ENCODE peak calls at places on chromosomes 4 and X, in eight cellular contexts. Z, C, B, O, X, L, I and Y are unnamed samples. For H3K4me1, the result is how much of the 10 kb centered on the place peaks cover.

GRCh38 chr4:8778301-8778700 is 93.3 kb downstream of the HMX1 start:
- DNase-seq in Z (no peak), C (no peak), B (no peak), O (no peak), X (no peak), L (no peak), I (no peak), Y (no peak)

GRCh38 chrX:136259543-136259942 is 8.3 kb upstream of the MAP7D3 start:
- DNase-seq in Z (no peak), C (no peak), B (no peak), O (no peak), X (no peak), L (no peak), I (no peak), Y (no peak)

GRCh38 chrX:109312757-109313156 is 169.1 kb downstream of the GUCY2F start:
- DNase-seq in Z (no peak), C (no peak), B (no peak), O (no peak), X (no peak), L (no peak), I (no peak), Y (no peak)

GRCh38 chr4:36208884-36209473 is 35.3 kb downstream of the ARAP2 start:
- DNase-seq in Z (no peak), C (no peak), B (no peak), O (no peak), X (no peak), L (no peak), I (no peak), Y (no peak)

GRCh38 chrX:119880552-119881437 is 9.2 kb downstream of the NDUFA1 start:
- DNase-seq in Z (no peak), C (no peak), B (peak), O (peak), X (no peak), L (peak), I (peak), Y (peak)

GRCh38 chrX:41491267-41492004 is 44.3 kb downstream of the NYX start:
- DNase-seq in Z (peak), C (no peak), B (peak), O (no peak), X (no peak), L (no peak), I (no peak), Y (no peak)

GRCh38 chr4:153222790-153223417 is 18.7 kb downstream of the TRIM2 start:
- DNase-seq in Z (no peak), C (peak), B (peak), O (peak), X (peak), L (peak), I (peak), Y (peak)

GRCh38 chr4:168908093-168908492 is 102.0 kb downstream of the CBR4 start:
- DNase-seq in Z (no peak), C (no peak), B (no peak), O (no peak), X (no peak), L (no peak), I (no peak), Y (no peak)

GRCh38 chrX:31500920-31501319 is 429.1 kb upstream of the FTHL17 start:
- DNase-seq in Z (no peak), C (no peak), B (no peak), O (no peak), X (no peak), L (no peak), I (no peak), Y (no peak)

GRCh38 chr4:99633772-99634171 is 23.9 kb downstream of the C4orf54 start:
- DNase-seq in Z (no peak), C (no peak), B (no peak), O (no peak), X (no peak), L (no peak), I (no peak), Y (no peak)

GRCh38 chr4:138835833-138836521 is 179.6 kb upstream of the NOCT start:
- DNase-seq in Z (no peak), C (no peak), B (peak), O (no peak), X (no peak), L (no peak), I (peak), Y (peak)

GRCh38 chr4:48939785-48940184 is 33.2 kb upstream of the OCIAD2 start:
- DNase-seq in Z (no peak), C (no peak), B (peak), O (no peak), X (no peak), L (peak), I (no peak), Y (no peak)

GRCh38 chr4:148056879-148057278 is 325.0 kb downstream of the ARHGAP10 start:
- DNase-seq in Z (peak), C (peak), B (no peak), O (no peak), X (no peak), L (peak), I (no peak), Y (peak)

GRCh38 chr4:153440475-153440874 is 25.7 kb upstream of the TMEM131L start:
- DNase-seq in Z (no peak), C (no peak), B (no peak), O (no peak), X (no peak), L (no peak), I (no peak), Y (no peak)

GRCh38 chr4:110610940-110611785 is 11.7 kb downstream of the PITX2 start:
- DNase-seq in Z (no peak), C (no peak), B (no peak), O (no peak), X (no peak), L (no peak), I (no peak), Y (no peak)

GRCh38 chrX:73965833-73966232 is 338.1 kb upstream of the ZCCHC13 start:
- DNase-seq in Z (no peak), C (no peak), B (no peak), O (no peak), X (no peak), L (no peak), I (no peak), Y (no peak)

GRCh38 chr4:83282049-83282535 is 2.5 kb downstream of the COQ2 start:
- DNase-seq in Z (no peak), C (peak), B (peak), O (peak), X (no peak), L (peak), I (peak), Y (peak)

GRCh38 chrX:134186362-134187121 is 50.4 kb upstream of the CCDC160 start:
- DNase-seq in Z (no peak), C (no peak), B (no peak), O (no peak), X (no peak), L (no peak), I (no peak), Y (no peak)

GRCh38 chr4:41216294-41217019 is 2.1 kb upstream of the APBB2 start:
- DNase-seq in Z (no peak), C (peak), B (peak), O (peak), X (peak), L (peak), I (peak), Y (peak)

GRCh38 chrX:22800360-22800759 is 199.4 kb upstream of the DDX53 start:
- DNase-seq in Z (peak), C (no peak), B (peak), O (no peak), X (no peak), L (peak), I (no peak), Y (peak)

GRCh38 chrX:20802036-20802435 is 535.3 kb upstream of the RPS6KA3 start:
- DNase-seq in Z (no peak), C (no peak), B (no peak), O (no peak), X (no peak), L (no peak), I (no peak), Y (no peak)

GRCh38 chr4:121243476-121243875 is 79.4 kb upstream of the TNIP3 start:
- DNase-seq in Z (no peak), C (no peak), B (no peak), O (no peak), X (no peak), L (no peak), I (no peak), Y (no peak)

GRCh38 chr4:168666531-168666930 is 169.7 kb downstream of the PALLD start:
- DNase-seq in Z (no peak), C (no peak), B (no peak), O (no peak), X (no peak), L (no peak), I (no peak), Y (no peak)

GRCh38 chr4:157423526-157424020 is 203.0 kb downstream of the GRIA2 start:
- DNase-seq in Z (no peak), C (no peak), B (no peak), O (no peak), X (no peak), L (no peak), I (no peak), Y (no peak)

DNA sequence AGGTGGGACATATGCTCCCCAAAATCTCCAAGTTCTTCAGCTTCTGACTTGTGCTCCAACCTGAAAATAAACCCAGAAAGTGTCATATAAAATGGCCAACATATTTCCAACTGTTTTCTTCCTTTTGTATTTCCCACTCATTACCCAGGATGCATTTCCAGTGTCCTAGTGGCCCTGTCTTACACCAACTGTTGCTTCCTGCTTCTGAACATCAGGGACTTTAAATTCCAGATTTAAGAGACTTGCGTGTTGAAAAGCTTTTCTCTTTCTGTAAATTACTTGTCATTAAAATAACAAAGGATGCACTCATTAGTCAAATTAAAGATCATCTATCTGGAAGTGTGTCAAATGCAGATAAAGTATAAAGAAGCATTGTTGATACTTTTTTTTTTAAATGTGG is 19.9 kb downstream of the MID1 start:
- DNase-seq in Z (no peak), C (no peak), B (no peak), O (no peak), X (no peak), L (no peak), I (no peak), Y (no peak)
- H3K27ac ChIP-seq in Z (no peak), C (no peak), B (no peak), O (no peak), X (no peak), L (no peak), I (no peak), Y (no peak)

GRCh38 chr4:173195708-173196107 is 27.1 kb downstream of the GALNT7 start:
- DNase-seq in Z (no peak), C (no peak), B (no peak), O (no peak), X (no peak), L (no peak), I (no peak), Y (no peak)

GRCh38 chr4:173195132-173195531 is 26.5 kb downstream of the GALNT7 start:
- DNase-seq in Z (no peak), C (no peak), B (no peak), O (no peak), X (no peak), L (no peak), I (no peak), Y (no peak)

GRCh38 chr4:173202395-173202794 is 33.8 kb downstream of the GALNT7 start:
- DNase-seq in Z (no peak), C (no peak), B (no peak), O (no peak), X (no peak), L (no peak), I (no peak), Y (no peak)

GRCh38 chr4:173199553-173199952 is 30.9 kb downstream of the GALNT7 start:
- DNase-seq in Z (no peak), C (no peak), B (no peak), O (no peak), X (no peak), L (no peak), I (no peak), Y (no peak)

DNA sequence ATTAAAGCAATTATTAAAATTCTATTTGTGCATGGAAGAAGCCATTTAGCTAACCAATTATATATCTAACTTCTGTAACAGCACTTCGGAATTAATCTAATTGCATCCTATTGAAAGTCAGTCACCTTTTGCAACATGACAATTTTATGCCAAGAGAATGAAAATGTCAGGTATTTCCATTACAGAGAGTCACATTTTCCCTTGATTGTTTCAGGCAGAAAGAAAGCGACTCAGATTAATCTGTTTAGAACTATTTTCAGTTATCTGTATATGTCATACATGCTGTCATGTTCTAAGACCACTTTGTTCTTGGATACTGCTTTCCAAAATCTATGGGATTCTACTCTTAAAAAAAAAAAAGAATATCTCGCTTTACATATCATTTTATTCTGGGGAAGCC is 31.5 kb downstream of the GALNT7 start:
- DNase-seq in Z (no peak), C (no peak), B (no peak), O (no peak), X (no peak), L (no peak), I (no peak), Y (no peak)
- H3K4me3 ChIP-seq in Z (no peak), C (no peak), B (no peak), O (no peak), X (no peak), L (no peak), I (no peak), Y (no peak)

GRCh38 chr4:150540959-150541360 is 41.0 kb upstream of the MAB21L2 start:
- DNase-seq in Z (no peak), C (no peak), B (peak), O (no peak), X (no peak), L (no peak), I (no peak), Y (no peak)

GRCh38 chr4:150540536-150540935 is 41.4 kb upstream of the MAB21L2 start:
- DNase-seq in Z (no peak), C (no peak), B (no peak), O (no peak), X (no peak), L (no peak), I (no peak), Y (no peak)

GRCh38 chr4:150546286-150546685 is 35.7 kb upstream of the MAB21L2 start:
- DNase-seq in Z (no peak), C (no peak), B (no peak), O (no peak), X (no peak), L (no peak), I (no peak), Y (no peak)

GRCh38 chr4:150541681-150542080 is 40.3 kb upstream of the MAB21L2 start:
- DNase-seq in Z (no peak), C (no peak), B (no peak), O (no peak), X (no peak), L (no peak), I (no peak), Y (no peak)

GRCh38 chr4:150543042-150543441 is 38.9 kb upstream of the MAB21L2 start:
- DNase-seq in Z (no peak), C (no peak), B (no peak), O (no peak), X (no peak), L (no peak), I (no peak), Y (no peak)
- H3K4me1 ChIP-seq in Z (under half), C (under half), B (under half), O (under half), X (under half), L (under half), I (under half), Y (under half)

DNA sequence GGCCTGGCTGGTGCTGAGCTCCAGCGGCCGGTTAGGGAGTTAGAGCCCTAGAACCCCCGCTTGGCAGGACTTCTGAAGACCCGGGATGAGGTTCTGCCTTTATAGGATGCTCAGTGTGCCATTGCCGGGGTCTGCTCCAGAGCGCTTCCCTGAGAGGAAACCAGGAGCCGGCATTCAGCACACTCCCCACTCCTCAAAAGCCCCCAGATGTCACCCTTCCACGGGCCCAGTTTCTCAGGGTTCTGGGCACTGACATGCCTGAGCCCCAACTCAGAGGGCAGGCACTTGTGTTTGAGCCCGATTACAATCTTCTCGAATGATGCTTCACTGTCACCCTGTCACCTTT is 6.5 kb downstream of the NKX3-2 start:
- DNase-seq in Z (no peak), C (no peak), B (no peak), O (no peak), X (no peak), L (no peak), I (peak), Y (no peak)
- H3K27ac ChIP-seq in Z (no peak), C (no peak), B (no peak), O (no peak), X (no peak), L (no peak), I (no peak), Y (no peak)

DNA sequence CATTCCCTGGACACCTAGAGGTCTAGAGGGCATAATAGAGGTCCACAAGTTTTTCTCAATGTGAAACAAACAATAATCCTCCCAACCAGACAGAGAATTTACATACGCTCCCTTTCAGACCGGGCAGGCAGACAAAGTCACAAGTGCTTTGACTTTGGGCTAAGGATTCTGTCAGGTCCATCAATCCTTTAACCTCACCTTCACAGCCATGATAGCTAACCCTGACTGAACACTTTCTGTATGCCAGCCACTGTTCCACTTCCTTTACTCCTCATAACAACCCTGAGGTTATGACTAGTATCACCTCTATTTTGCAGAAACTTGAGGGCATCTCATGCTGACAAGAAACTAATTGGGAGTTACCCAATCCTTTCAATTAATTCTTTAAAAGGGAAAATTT is 118.8 kb upstream of the AFF2 start:
- DNase-seq in Z (no peak), C (no peak), B (no peak), O (no peak), X (no peak), L (no peak), I (no peak), Y (no peak)
- H3K4me3 ChIP-seq in Z (no peak), C (no peak), B (no peak), O (no peak), X (no peak), L (peak), I (no peak), Y (no peak)

GRCh38 chr4:87118421-87118820 is 102.0 kb downstream of the KLHL8 start:
- DNase-seq in Z (no peak), C (no peak), B (no peak), O (no peak), X (no peak), L (no peak), I (no peak), Y (no peak)
- H3K4me1 ChIP-seq in Z (under half), C (half or more), B (under half), O (under half), X (under half), L (under half), I (under half), Y (under half)

DNA sequence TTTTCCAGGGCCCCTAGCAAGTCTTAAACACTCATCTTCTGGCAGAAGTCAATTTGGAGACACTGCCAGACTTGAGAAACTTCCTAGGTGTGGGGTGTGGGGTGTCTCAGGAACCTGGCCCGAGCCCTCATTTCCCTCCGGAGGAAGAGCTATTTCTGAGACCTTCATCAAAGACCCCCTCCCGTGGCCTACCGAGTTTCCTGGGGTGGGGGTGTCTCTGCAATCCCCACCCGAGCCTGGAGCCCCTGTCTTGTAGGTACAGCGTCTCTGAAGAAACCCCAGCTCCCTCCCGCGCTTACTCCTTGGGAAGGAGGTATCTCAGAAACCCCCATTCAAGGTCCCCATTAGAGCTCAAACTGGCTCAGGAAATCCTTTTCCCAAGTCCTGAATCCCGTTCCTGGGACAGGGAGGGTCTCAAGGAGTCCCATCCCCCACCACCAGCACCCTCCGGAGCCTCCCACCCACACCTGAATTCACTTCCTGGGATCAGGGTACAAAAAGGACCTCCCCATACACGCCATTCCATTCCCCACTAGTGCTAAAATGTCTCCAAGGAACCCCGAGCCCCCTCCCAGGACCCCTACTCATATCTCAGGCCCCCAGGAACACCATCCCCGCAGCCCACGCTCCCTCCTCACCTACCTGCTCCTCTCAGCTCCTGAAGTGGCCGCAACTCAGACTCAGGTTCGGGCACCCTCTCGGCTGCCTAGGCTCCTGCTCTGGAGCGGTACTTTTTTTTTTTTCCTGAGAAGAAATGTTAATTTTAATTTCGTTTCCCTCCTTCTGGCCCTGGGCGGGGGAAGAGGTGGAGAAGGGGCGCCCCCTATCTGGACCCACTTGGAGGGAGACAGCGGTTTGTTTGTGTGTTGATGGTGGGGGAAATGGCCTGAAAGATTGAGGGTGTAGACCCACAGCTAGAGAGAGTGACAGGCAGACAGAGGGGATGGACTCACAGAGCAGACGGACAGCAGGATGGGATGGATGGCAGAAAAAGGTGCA is 1.1 kb downstream of the SLC38A5 start:
- DNase-seq in Z (no peak), C (no peak), B (no peak), O (no peak), X (no peak), L (no peak), I (no peak), Y (no peak)
- H3K27ac ChIP-seq in Z (no peak), C (no peak), B (no peak), O (no peak), X (no peak), L (no peak), I (no peak), Y (no peak)